ENCODE peak calls at places on chromosomes 4 and X, in six cellular contexts. W is ascending aorta, P is mucosa of descending colon, L is mesendoderm, I is right lobe of liver, A is left lung. S is an unnamed sample.

GRCh38 chr4:38119663-38120374 is 159.6 kb downstream of the PTTG2 start:
- DNase-seq in W (no peak), P (no peak), L (peak; percentile 31), I (no peak), A (no peak), S (peak; percentile 14)

GRCh38 chrX:19649227-19650009 is 134.1 kb upstream of the MAP3K15 start:
- DNase-seq in W (no peak), P (no peak), L (no peak), I (no peak), A (no peak), S (no peak)

GRCh38 chr4:133624744-133625143 is 475.6 kb downstream of the PCDH10 start:
- DNase-seq in W (no peak), P (no peak), L (peak; percentile 33), I (no peak), A (no peak), S (no peak)

GRCh38 chrX:49162620-49163019 is at the start of gene MAGIX:
- DNase-seq in W (no peak), P (peak; percentile 45), L (no peak), I (peak; percentile 80), A (no peak), S (no peak)

GRCh38 chr4:126784966-126785580 is 847.7 kb upstream of the INTU start:
- DNase-seq in W (no peak), P (no peak), L (no peak), I (no peak), A (no peak), S (no peak)

GRCh38 chr4:88759039-88759631 is 61.5 kb upstream of the NAP1L5 start:
- DNase-seq in W (no peak), P (no peak), L (peak; percentile 60), I (no peak), A (no peak), S (no peak)

GRCh38 chr4:79652232-79652631 is 244.2 kb upstream of the GK2 start:
- DNase-seq in W (no peak), P (no peak), L (no peak), I (no peak), A (no peak), S (peak; percentile 62)

GRCh38 chrX:20487227-20487626 is 220.5 kb upstream of the RPS6KA3 start:
- DNase-seq in W (no peak), P (no peak), L (no peak), I (no peak), A (no peak), S (no peak)

GRCh38 chrX:119735467-119735866 is 22.9 kb upstream of the SOWAHD start:
- DNase-seq in W (no peak), P (no peak), L (no peak), I (no peak), A (peak; percentile 12), S (no peak)

GRCh38 chr4:55312491-55313101 is 33.4 kb upstream of the SRD5A3 start:
- DNase-seq in W (peak; percentile 63), P (no peak), L (peak; percentile 72), I (no peak), A (no peak), S (peak; percentile 29)

GRCh38 chrX:11756354-11757318 is 1.4 kb upstream of the MSL3 start:
- DNase-seq in W (no peak), P (no peak), L (peak; percentile 1), I (no peak), A (no peak), S (no peak)

GRCh38 chr4:9898596-9899345 is 117.3 kb downstream of the DRD5 start:
- DNase-seq in W (no peak), P (peak; percentile 27), L (peak; percentile 92), I (no peak), A (peak; percentile 55), S (peak; percentile 58)

GRCh38 chr4:70570796-70571195 is 21.3 kb upstream of the AMBN start:
- DNase-seq in W (no peak), P (no peak), L (no peak), I (no peak), A (no peak), S (no peak)

GRCh38 chrX:1178580-1179057 is 33.8 kb downstream of the CRLF2 start:
- DNase-seq in W (no peak), P (no peak), L (no peak), I (no peak), A (no peak), S (no peak)

GRCh38 chr4:1099270-1099669 is 14.1 kb downstream of the RNF212 start:
- DNase-seq in W (no peak), P (no peak), L (no peak), I (no peak), A (no peak), S (no peak)

GRCh38 chr4:18318682-18319410 is 297.3 kb upstream of the LCORL start:
- DNase-seq in W (no peak), P (no peak), L (no peak), I (peak; percentile 59), A (peak; percentile 32), S (no peak)

GRCh38 chrX:40933132-40934078 is 151.8 kb upstream of the USP9X start:
- DNase-seq in W (no peak), P (no peak), L (peak; percentile 12), I (no peak), A (no peak), S (no peak)

GRCh38 chrX:3962511-3963350 is 249.3 kb upstream of the PRKX start:
- DNase-seq in W (no peak), P (no peak), L (peak; percentile 29), I (no peak), A (no peak), S (no peak)

GRCh38 chr4:143230683-143231082 is 46.0 kb downstream of the USP38 start:
- DNase-seq in W (no peak), P (no peak), L (no peak), I (no peak), A (no peak), S (no peak)

GRCh38 chrX:54808109-54808604 is 612 bp downstream of the MAGED2 start:
- DNase-seq in W (peak; percentile 78), P (peak; percentile 69), L (no peak), I (peak; percentile 68), A (peak; percentile 70), S (no peak)

GRCh38 chrX:19906293-19906692 is 18.9 kb upstream of the SH3KBP1 start:
- DNase-seq in W (no peak), P (no peak), L (no peak), I (no peak), A (no peak), S (no peak)

GRCh38 chrX:27924261-27924660 is 57.0 kb downstream of the DCAF8L1 start:
- DNase-seq in W (no peak), P (no peak), L (no peak), I (no peak), A (no peak), S (no peak)

GRCh38 chr4:153850525-153851280 is 61.8 kb upstream of the SFRP2 start:
- DNase-seq in W (no peak), P (no peak), L (no peak), I (no peak), A (no peak), S (no peak)

GRCh38 chrX:11438767-11439166 is 145.6 kb downstream of the AMELX start:
- DNase-seq in W (no peak), P (no peak), L (no peak), I (no peak), A (no peak), S (no peak)

GRCh38 chr4:169263791-169264392 is 6.9 kb downstream of the SH3RF1 start:
- DNase-seq in W (no peak), P (peak; percentile 71), L (no peak), I (no peak), A (peak; percentile 71), S (no peak)

GRCh38 chr4:169256856-169257756 is 13.7 kb downstream of the SH3RF1 start:
- DNase-seq in W (no peak), P (no peak), L (no peak), I (no peak), A (no peak), S (no peak)

GRCh38 chr4:169256101-169256612 is 14.6 kb downstream of the SH3RF1 start:
- DNase-seq in W (no peak), P (no peak), L (no peak), I (no peak), A (no peak), S (no peak)

GRCh38 chr4:169266081-169266480 is 4.7 kb downstream of the SH3RF1 start:
- DNase-seq in W (no peak), P (no peak), L (no peak), I (no peak), A (no peak), S (peak; percentile 21)

DNA sequence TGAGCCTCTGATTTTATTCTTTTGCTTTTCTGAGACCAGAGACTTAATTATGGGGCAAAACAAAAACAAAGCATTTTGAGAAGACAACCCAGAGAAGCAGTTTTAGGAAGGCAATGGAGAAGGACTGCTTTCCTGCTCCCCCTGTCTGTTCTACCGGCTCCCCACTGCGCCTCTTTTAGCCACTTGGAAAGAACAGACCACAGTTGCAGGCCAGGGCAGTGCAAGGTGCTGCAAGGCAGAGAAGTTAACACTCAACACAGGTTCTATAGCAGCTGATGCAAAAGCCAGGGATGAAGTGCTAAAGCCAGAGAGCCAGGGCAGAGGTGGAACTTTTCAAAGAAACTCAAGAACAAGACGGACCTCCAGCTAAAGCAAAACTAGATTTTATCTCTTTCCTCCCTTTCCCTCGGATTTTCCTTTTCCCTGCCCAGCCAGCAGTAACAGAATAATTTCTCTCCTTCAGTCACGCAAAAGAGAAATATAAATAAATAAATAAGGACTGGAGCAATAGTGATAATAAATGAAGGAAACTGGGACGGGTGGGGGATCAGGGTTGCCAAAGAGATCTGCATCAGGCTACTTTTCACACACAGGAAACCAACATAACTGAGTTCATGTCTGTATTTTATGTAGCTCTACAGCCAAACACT is 10.4 kb downstream of the SH3RF1 start:
- DNase-seq in W (no peak), P (no peak), L (no peak), I (no peak), A (no peak), S (no peak)
- H3K4me1 ChIP-seq in W (peaks cover 45% of the 10 kb centered on the region), P (peaks cover 8% of the 10 kb centered on the region), L (peaks cover 13% of the 10 kb centered on the region), I (no peaks in the 10 kb centered on the region), A (peaks cover 72% of the 10 kb centered on the region), S (peaks cover 50% of the 10 kb centered on the region)

DNA sequence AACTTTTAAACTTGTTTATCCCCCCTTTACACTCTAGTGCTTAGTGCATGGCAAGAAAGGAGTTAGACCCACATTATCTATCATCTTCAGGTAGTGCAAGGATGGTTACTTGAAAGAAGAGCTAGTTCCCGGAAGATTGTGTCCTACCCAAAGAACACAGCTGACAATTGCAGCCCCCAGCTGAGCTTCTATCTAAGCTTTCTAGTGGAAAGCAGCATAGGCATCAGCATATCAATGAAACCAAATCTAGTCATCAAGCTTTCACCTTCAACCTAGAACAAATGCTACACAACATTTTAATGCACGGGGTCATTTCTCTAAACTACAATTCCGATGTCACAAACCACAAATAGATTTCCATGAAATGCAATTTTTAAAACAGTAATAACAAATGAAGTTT is 88.9 kb upstream of the TFDP3 start:
- DNase-seq in W (no peak), P (no peak), L (peak; percentile 40), I (no peak), A (no peak), S (no peak)
- H3K4me1 ChIP-seq in W (peaks cover 4% of the 10 kb centered on the region), P (no peaks in the 10 kb centered on the region), L (no peaks in the 10 kb centered on the region), I (no peaks in the 10 kb centered on the region), A (no peaks in the 10 kb centered on the region), S (no peaks in the 10 kb centered on the region)

GRCh38 chrX:13048265-13048664 is 3.8 kb upstream of the FAM9C start:
- DNase-seq in W (no peak), P (no peak), L (no peak), I (no peak), A (no peak), S (no peak)
- H3K4me1 ChIP-seq in W (no peaks in the 10 kb centered on the region), P (no peaks in the 10 kb centered on the region), L (no peaks in the 10 kb centered on the region), I (no peaks in the 10 kb centered on the region), A (peaks cover 18% of the 10 kb centered on the region), S (no peaks in the 10 kb centered on the region)

DNA sequence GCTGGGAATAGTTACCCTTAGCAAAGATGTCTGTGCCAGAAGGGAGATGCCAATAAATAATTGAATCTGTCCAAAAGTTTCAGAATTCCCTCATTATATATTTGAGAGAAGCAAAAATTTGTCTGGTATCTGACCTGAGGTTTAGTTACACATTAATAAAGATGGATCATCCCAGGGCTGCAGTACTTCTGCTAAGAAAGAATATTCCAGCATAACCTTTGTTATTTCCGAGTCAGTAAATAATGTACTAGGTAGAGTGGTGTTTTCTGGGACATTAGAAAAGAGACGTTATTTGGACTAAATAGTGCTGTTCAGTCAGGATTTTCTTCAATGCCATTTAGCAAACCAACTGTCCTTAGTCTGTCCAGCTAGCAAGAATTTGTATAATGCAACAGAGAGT is 26.5 kb downstream of the ADD1 start:
- DNase-seq in W (no peak), P (no peak), L (no peak), I (no peak), A (no peak), S (no peak)
- H3K4me1 ChIP-seq in W (peaks cover 50% of the 10 kb centered on the region), P (peaks cover 73% of the 10 kb centered on the region), L (peaks cover 27% of the 10 kb centered on the region), I (no peaks in the 10 kb centered on the region), A (peaks cover 93% of the 10 kb centered on the region), S (peaks cover 60% of the 10 kb centered on the region)